ENCODE peak calls at places on chromosomes 5 and 9, in ten cellular contexts. A is A549, C is astrocyte of the spinal cord, Z is Panc1, X is fibroblast of pulmonary artery, G is A673, B is foreskin fibroblast, U is AG09309, P is tibial artery, R is PC-3. Q is an unnamed sample.

GRCh38 chr9:4084440-4084818 is 215.4 kb downstream of the GLIS3 start:
- DNase-seq in A (no peak), P (no peak), G (no peak), B (peak), R (no peak), C (peak), Z (no peak), U (no peak), X (peak), Q (no peak)

GRCh38 chr9:123435471-123435870 is 79.5 kb downstream of the CRB2 start:
- DNase-seq in X (no peak), A (no peak), G (no peak), C (no peak), Z (no peak), U (no peak), R (no peak), B (no peak), P (no peak), Q (no peak)

GRCh38 chr5:56085205-56085604 is 90.4 kb upstream of the IL6ST start:
- DNase-seq in B (no peak), C (no peak), R (no peak), G (no peak), Z (no peak), A (no peak), U (no peak), P (no peak), X (peak), Q (no peak)

GRCh38 chr9:121281614-121282291 is 13.8 kb downstream of the GSN start:
- DNase-seq in P (peak), C (peak), A (peak), Z (peak), R (peak), X (peak), G (no peak), U (no peak), B (no peak), Q (peak)

GRCh38 chr9:72597606-72598005 is 76.2 kb downstream of the TMC1 start:
- DNase-seq in A (no peak), R (no peak), P (no peak), X (no peak), U (no peak), C (no peak), B (no peak), Z (no peak), G (no peak), Q (no peak)

GRCh38 chr9:93010056-93010455 is 48.4 kb upstream of the SUSD3 start:
- DNase-seq in B (no peak), X (no peak), A (no peak), U (no peak), Z (no peak), C (no peak), G (no peak), R (no peak), P (no peak), Q (no peak)

GRCh38 chr5:174316326-174316725 is 270.8 kb downstream of the NSG2 start:
- DNase-seq in G (no peak), P (peak), B (no peak), Z (no peak), A (no peak), U (no peak), C (no peak), X (no peak), R (no peak), Q (no peak)

GRCh38 chr9:34884732-34885131 is 73.4 kb upstream of the PHF24 start:
- DNase-seq in B (no peak), A (no peak), R (no peak), Z (no peak), C (no peak), U (no peak), P (no peak), G (no peak), X (no peak), Q (peak)

GRCh38 chr5:154505567-154505966 is 27.5 kb upstream of the HAND1 start:
- DNase-seq in R (no peak), B (no peak), X (no peak), U (no peak), P (peak), C (no peak), G (no peak), Z (no peak), A (no peak), Q (no peak)

GRCh38 chr9:115146581-115147021 is 28.6 kb upstream of the TNC start:
- DNase-seq in C (peak), Z (no peak), X (peak), B (peak), P (no peak), G (no peak), R (peak), U (peak), A (peak), Q (peak)

GRCh38 chr9:78303377-78304062 is 6.6 kb downstream of the PSAT1 start:
- DNase-seq in P (peak), Z (no peak), B (no peak), C (no peak), G (no peak), X (no peak), R (no peak), A (no peak), U (no peak), Q (no peak)

GRCh38 chr5:62284946-62285891 is 20.8 kb upstream of the KIF2A start:
- DNase-seq in X (no peak), A (no peak), G (no peak), P (no peak), R (no peak), Z (no peak), C (no peak), U (no peak), B (no peak), Q (peak)

GRCh38 chr5:102324714-102325113 is 28.6 kb upstream of the SLCO4C1 start:
- DNase-seq in X (no peak), Z (no peak), B (no peak), C (no peak), P (no peak), R (no peak), A (no peak), U (no peak), G (no peak), Q (no peak)

GRCh38 chr5:100790951-100791350 is 112.1 kb downstream of the ST8SIA4 start:
- DNase-seq in A (no peak), C (no peak), B (no peak), U (no peak), G (no peak), Z (no peak), X (no peak), P (no peak), R (no peak), Q (no peak)

GRCh38 chr5:172509405-172509781 is 55.1 kb upstream of the SH3PXD2B start:
- DNase-seq in X (no peak), C (no peak), R (no peak), P (peak), U (no peak), G (no peak), B (no peak), Z (no peak), A (no peak), Q (no peak)

GRCh38 chr9:32589083-32589713 is 16.2 kb upstream of the NDUFB6 start:
- DNase-seq in C (peak), A (peak), U (no peak), R (peak), B (peak), P (no peak), G (peak), Z (no peak), X (peak), Q (peak)

GRCh38 chr9:83299556-83299955 is 236.6 kb upstream of the RASEF start:
- DNase-seq in A (peak), R (peak), B (peak), U (no peak), G (no peak), X (peak), C (peak), Z (no peak), P (no peak), Q (peak)

GRCh38 chr9:131095666-131096489 is 453 bp upstream of the AIF1L start:
- DNase-seq in U (no peak), P (no peak), B (no peak), X (no peak), R (peak), C (no peak), A (peak), G (peak), Z (no peak), Q (no peak)

GRCh38 chr5:91521313-91521712 is 138.2 kb upstream of the ARRDC3 start:
- DNase-seq in P (no peak), B (no peak), R (peak), Z (peak), G (no peak), C (no peak), U (no peak), X (no peak), A (no peak), Q (peak)

GRCh38 chr5:87746891-87747366 is 334.2 kb upstream of the CCNH start:
- DNase-seq in R (peak), U (no peak), X (no peak), B (no peak), C (peak), G (no peak), P (no peak), A (no peak), Z (no peak), Q (peak)

GRCh38 chr5:15948225-15948624 is 231.4 kb downstream of the MARCHF11 start:
- DNase-seq in P (no peak), X (no peak), R (no peak), Z (no peak), U (no peak), B (no peak), G (no peak), C (no peak), A (no peak), Q (peak)

GRCh38 chr9:20538092-20538491 is 84.2 kb downstream of the MLLT3 start:
- DNase-seq in A (no peak), C (no peak), G (no peak), P (no peak), X (no peak), R (no peak), Z (no peak), U (no peak), B (no peak), Q (no peak)

GRCh38 chr5:168529361-168530234 is 493 bp downstream of the FBLL1 start:
- DNase-seq in P (no peak), A (no peak), U (no peak), Z (no peak), C (no peak), G (no peak), B (no peak), X (no peak), R (no peak), Q (peak)

GRCh38 chr9:68974431-68974830 is 39.5 kb downstream of the PRKACG start:
- DNase-seq in G (no peak), U (no peak), B (no peak), P (no peak), X (no peak), Z (no peak), C (no peak), R (no peak), A (no peak), Q (peak)

GRCh38 chr5:36158144-36158543 is 6.2 kb downstream of the SKP2 start:
- DNase-seq in A (no peak), R (no peak), X (no peak), C (peak), U (no peak), Z (no peak), P (no peak), G (peak), B (peak), Q (no peak)

GRCh38 chr9:92607773-92608172 is 62.2 kb downstream of the IPPK start:
- DNase-seq in R (no peak), B (peak), P (no peak), G (no peak), A (no peak), X (peak), Z (no peak), C (peak), U (peak), Q (peak)

GRCh38 chr9:120265791-120266190 is 314.2 kb downstream of the CDK5RAP2 start:
- DNase-seq in B (no peak), G (no peak), P (no peak), R (no peak), C (no peak), A (no peak), X (peak), U (no peak), Z (no peak), Q (peak)

GRCh38 chr5:167255931-167256330 is 1035.5 kb upstream of the WWC1 start:
- DNase-seq in R (no peak), B (no peak), A (no peak), U (no peak), X (no peak), G (no peak), P (no peak), Z (no peak), C (no peak), Q (peak)

GRCh38 chr9:127878652-127879377 is 1.3 kb upstream of the AK1 start:
- DNase-seq in R (no peak), G (peak), A (no peak), X (no peak), B (no peak), C (no peak), P (no peak), U (no peak), Z (no peak), Q (no peak)

GRCh38 chr5:170297589-170298462 is at the start of gene LCP2:
- DNase-seq in R (no peak), C (no peak), Z (no peak), U (no peak), P (no peak), G (no peak), X (no peak), B (no peak), A (no peak), Q (no peak)

GRCh38 chr5:21817668-21818419 is 1035.3 kb downstream of the CDH12 start:
- DNase-seq in P (no peak), Z (no peak), C (peak), B (no peak), X (peak), G (peak), U (no peak), R (peak), A (no peak), Q (no peak)

GRCh38 chr5:119411291-119411934 is 40.9 kb upstream of the HSD17B4 start:
- DNase-seq in U (no peak), R (peak), Z (no peak), B (peak), C (peak), G (no peak), X (peak), P (no peak), A (no peak), Q (peak)

GRCh38 chr5:151134228-151134627 is 23.4 kb downstream of the ANXA6 start:
- DNase-seq in P (no peak), A (no peak), B (no peak), R (no peak), G (no peak), U (no peak), C (no peak), Z (no peak), X (no peak), Q (peak)

DNA sequence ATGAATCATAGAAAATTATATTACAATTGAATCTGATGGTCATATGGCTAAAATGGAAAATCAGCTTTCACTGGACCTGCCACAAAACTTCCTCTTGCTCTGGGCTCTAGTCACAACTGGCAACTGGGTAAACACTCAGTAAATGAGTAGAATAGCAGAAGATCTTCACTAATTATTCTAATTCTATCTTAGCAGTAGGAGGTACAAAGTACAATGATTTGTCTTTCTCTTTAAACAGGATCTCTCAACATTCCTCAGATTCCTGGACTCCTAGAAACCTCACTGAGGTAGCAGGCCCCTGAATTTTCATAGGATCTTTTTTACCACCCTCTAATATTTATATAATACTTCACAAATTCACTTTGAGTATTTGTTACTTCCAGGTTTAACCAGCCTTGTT is 239.9 kb upstream of the SMARCA2 start:
- DNase-seq in U (no peak), G (no peak), Z (no peak), X (no peak), A (no peak), P (no peak), C (no peak), R (no peak), B (no peak), Q (no peak)
- TF ChIP-seq CTCF in U (no peak), G (no peak), Z (no peak), X (no peak), A (no peak), P (no peak), C (no peak), R (no peak), B (no peak), Q (no peak)

GRCh38 chr9:129382281-129383004 is 204.4 kb upstream of the IER5L start:
- DNase-seq in G (no peak), R (no peak), U (no peak), A (no peak), C (no peak), X (no peak), P (peak), Z (no peak), B (no peak), Q (no peak)
- H3K4me3 ChIP-seq in G (no peak), R (peak), U (no peak), A (no peak), C (no peak), X (no peak), P (peak), Z (no peak), B (no peak), Q (no peak)

DNA sequence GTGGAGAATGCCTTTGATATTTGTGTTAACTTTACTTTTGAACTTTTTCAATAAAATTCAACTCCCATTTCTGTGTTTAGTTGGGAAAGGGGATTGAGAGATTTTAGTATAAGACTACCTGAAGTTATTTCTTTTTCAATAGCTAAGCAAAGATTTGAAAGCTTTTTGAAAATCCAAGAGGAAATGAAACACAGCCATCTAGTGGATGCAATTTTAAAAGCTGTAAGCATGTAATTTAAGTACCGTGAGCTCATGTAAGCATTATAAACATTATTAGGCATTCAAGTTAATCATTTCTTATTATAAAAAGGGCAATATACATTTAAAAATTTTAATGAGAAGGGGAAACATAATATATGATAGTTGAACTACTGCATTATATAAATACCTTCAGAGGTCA is 69.8 kb downstream of the CCDC171 start:
- DNase-seq in G (no peak), A (peak), B (no peak), R (peak), U (no peak), P (no peak), Z (no peak), C (peak), X (peak), Q (peak)
- TF ChIP-seq CTCF in G (peak), A (peak), B (peak), R (peak), U (peak), P (no peak), Z (peak), C (peak), X (peak), Q (peak)

GRCh38 chr9:126720661-126721530 is 83.9 kb upstream of the ZBTB43 start:
- DNase-seq in B (no peak), C (no peak), U (no peak), A (no peak), Z (no peak), R (no peak), X (no peak), G (no peak), P (no peak), Q (no peak)
- H3K4me3 ChIP-seq in B (no peak), C (no peak), U (no peak), A (no peak), Z (no peak), R (no peak), X (no peak), G (no peak), P (no peak), Q (no peak)

DNA sequence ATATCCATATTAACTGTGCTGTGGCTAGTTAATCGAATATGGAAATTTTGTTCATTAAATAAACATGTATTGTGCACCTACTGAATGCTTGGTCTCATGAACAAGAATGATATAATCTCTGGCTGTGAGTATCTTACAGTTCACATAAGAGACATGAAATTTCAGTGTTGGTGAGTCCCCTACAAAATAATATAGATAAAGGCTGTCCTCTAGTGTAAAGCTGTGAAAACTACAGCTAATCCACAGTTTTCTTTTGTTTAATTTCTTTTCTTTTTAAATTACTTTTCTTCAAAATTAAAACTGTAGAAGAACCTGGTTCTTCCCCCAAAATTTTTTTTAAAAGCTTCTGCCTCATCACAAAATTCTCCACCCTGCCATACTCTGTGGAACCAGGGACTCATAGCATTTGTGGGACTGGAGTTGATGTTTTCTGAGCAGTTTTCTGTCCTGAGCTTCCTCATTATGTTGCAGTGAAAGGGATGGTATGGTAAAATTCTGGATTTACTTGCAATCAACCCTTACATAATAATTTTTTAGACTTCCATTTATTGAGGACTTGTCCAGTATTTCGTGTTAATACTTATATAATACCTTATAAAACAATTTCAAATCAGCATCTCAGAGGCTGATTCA is 135.0 kb downstream of the STK32A start:
- DNase-seq in U (no peak), Z (no peak), A (peak), G (no peak), X (peak), B (no peak), P (no peak), C (peak), R (peak), Q (peak)
- TF ChIP-seq CTCF in U (peak), Z (peak), A (peak), G (peak), X (peak), B (peak), P (peak), C (peak), R (peak), Q (peak)

GRCh38 chr9:136110082-136111061 is 8.3 kb downstream of the TMEM250 start:
- DNase-seq in P (no peak), G (no peak), U (no peak), X (peak), Z (no peak), R (peak), B (no peak), A (no peak), C (peak), Q (no peak)
- H3K4me3 ChIP-seq in P (peak), G (peak), U (peak), X (peak), Z (peak), R (peak), B (peak), A (peak), C (peak), Q (no peak)

DNA sequence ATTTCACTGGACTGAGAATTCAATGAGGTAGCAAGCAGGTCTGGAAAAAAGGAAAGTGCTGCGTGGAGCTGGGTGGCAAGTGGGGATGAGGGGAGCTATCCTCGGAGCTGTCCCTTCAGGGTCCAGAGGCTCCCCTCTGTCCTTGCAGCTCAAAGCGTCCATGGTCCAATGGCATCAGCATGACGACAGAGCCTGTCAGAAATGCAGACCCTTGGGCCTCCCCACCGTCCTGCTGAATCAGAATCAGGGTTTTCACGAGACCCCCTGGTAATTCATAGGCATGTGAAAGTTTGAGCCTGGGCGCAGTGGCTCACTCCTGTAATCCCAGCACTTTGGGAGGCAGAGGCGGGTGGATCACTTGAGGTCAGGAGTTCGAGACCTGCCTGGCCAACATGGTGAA is 5.5 kb downstream of the HIGD2A start:
- DNase-seq in B (no peak), R (no peak), C (no peak), Z (no peak), G (no peak), X (no peak), P (no peak), U (no peak), A (no peak), Q (no peak)
- TF ChIP-seq CTCF in B (no peak), R (no peak), C (no peak), Z (no peak), G (no peak), X (no peak), P (no peak), U (no peak), A (no peak), Q (no peak)

DNA sequence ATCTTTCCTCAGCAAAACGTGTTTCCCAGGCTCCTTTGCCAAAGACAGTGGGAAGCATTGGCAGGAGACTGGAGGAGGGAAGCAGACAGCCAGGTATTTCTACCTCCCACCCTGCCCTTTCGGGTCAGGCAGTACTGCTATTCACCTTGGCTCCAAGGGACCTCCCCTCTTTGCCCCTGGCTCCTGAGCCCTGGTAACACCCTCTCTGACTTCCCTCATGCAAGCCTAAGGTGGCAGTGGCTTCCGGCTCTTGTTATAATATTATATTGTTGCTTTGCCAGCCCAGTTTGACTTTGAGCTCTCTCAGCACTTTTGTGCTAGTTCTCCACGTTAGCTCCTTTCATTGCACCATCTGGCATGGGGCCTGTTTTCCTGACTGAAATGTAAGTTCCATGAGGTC is 81.6 kb upstream of the IFNK start:
- DNase-seq in Z (no peak), C (no peak), A (no peak), R (no peak), U (no peak), B (no peak), X (no peak), G (no peak), P (no peak), Q (no peak)
- H3K4me3 ChIP-seq in Z (no peak), C (no peak), A (no peak), R (no peak), U (no peak), B (no peak), X (no peak), G (no peak), P (no peak), Q (no peak)

Q was measured in epithelial cell of esophagus.